ENCODE peak calls at places on chromosome 5, in six cellular contexts. E, P, L, R, S and U are unnamed samples.

GRCh38 chr5:3126639-3127038 is 375.2 kb upstream of the IRX2 start:
- DNase-seq in E (no peak), P (no peak), L (no peak), R (no peak), S (no peak), U (no peak)

GRCh38 chr5:66122379-66123034 is 21.6 kb upstream of the SREK1 start:
- DNase-seq in E (no peak), P (no peak), L (no peak), R (no peak), S (no peak), U (peak)

GRCh38 chr5:79448336-79448735 is 65.6 kb downstream of the HOMER1 start:
- DNase-seq in E (no peak), P (no peak), L (no peak), R (no peak), S (no peak), U (no peak)

GRCh38 chr5:16869821-16870796 is 66.0 kb downstream of the MYO10 start:
- DNase-seq in E (no peak), P (no peak), L (no peak), R (no peak), S (no peak), U (no peak)

GRCh38 chr5:141319202-141319601 is 1.4 kb downstream of the TAF7 start:
- DNase-seq in E (no peak), P (no peak), L (no peak), R (no peak), S (no peak), U (no peak)

GRCh38 chr5:14743601-14744295 is 79.2 kb downstream of the OTULIN start:
- DNase-seq in E (no peak), P (no peak), L (no peak), R (no peak), S (no peak), U (peak)

GRCh38 chr5:53362521-53362941 is 117.9 kb upstream of the FST start:
- DNase-seq in E (peak), P (no peak), L (no peak), R (no peak), S (no peak), U (peak)

GRCh38 chr5:14685757-14686156 is 21.2 kb downstream of the OTULIN start:
- DNase-seq in E (peak), P (peak), L (no peak), R (peak), S (no peak), U (peak)

GRCh38 chr5:62214701-62215100 is 91.3 kb upstream of the KIF2A start:
- DNase-seq in E (no peak), P (no peak), L (no peak), R (no peak), S (no peak), U (no peak)

GRCh38 chr5:149437369-149438040 is 58.4 kb upstream of the IL17B start:
- DNase-seq in E (no peak), P (no peak), L (no peak), R (no peak), S (no peak), U (no peak)

GRCh38 chr5:130021000-130021399 is 116.7 kb downstream of the CHSY3 start:
- DNase-seq in E (no peak), P (no peak), L (no peak), R (no peak), S (no peak), U (no peak)

GRCh38 chr5:130023604-130024003 is 119.3 kb downstream of the CHSY3 start:
- DNase-seq in E (no peak), P (no peak), L (no peak), R (no peak), S (no peak), U (peak)

DNA sequence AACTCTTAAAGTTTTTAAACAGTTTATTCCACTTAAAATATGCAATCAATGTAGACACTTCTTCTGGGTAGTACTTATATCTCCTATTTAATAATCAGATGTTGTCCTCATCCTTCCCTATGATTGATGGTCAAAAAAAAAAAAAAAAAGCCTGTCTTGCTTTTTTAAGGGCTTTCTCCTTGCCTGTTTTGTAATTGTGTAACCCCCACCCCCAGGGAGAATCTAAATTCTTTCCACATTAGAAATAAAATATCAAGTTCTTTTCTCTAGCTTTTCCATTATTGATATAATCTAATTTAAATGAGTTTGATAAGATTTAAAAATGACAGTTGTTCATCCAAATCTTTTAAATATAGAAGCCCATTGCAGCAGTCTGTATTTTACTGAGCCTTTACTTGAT is 119.7 kb downstream of the CHSY3 start:
- DNase-seq in E (no peak), P (no peak), L (no peak), R (no peak), S (no peak), U (no peak)
- TF ChIP-seq MAX in E (no peak), P (no peak), L (no peak), R (no peak), S (no peak), U (no peak)

GRCh38 chr5:96952946-96953730 is 17.3 kb downstream of the LNPEP start:
- DNase-seq in E (no peak), P (no peak), L (no peak), R (no peak), S (no peak), U (no peak)

GRCh38 chr5:96961053-96961452 is 25.2 kb downstream of the LNPEP start:
- DNase-seq in E (no peak), P (no peak), L (no peak), R (no peak), S (no peak), U (no peak)

GRCh38 chr5:96952118-96952750 is 16.4 kb downstream of the LNPEP start:
- DNase-seq in E (no peak), P (no peak), L (no peak), R (no peak), S (no peak), U (no peak)

GRCh38 chr5:96958977-96959376 is 23.1 kb downstream of the LNPEP start:
- DNase-seq in E (no peak), P (no peak), L (no peak), R (peak), S (no peak), U (no peak)

DNA sequence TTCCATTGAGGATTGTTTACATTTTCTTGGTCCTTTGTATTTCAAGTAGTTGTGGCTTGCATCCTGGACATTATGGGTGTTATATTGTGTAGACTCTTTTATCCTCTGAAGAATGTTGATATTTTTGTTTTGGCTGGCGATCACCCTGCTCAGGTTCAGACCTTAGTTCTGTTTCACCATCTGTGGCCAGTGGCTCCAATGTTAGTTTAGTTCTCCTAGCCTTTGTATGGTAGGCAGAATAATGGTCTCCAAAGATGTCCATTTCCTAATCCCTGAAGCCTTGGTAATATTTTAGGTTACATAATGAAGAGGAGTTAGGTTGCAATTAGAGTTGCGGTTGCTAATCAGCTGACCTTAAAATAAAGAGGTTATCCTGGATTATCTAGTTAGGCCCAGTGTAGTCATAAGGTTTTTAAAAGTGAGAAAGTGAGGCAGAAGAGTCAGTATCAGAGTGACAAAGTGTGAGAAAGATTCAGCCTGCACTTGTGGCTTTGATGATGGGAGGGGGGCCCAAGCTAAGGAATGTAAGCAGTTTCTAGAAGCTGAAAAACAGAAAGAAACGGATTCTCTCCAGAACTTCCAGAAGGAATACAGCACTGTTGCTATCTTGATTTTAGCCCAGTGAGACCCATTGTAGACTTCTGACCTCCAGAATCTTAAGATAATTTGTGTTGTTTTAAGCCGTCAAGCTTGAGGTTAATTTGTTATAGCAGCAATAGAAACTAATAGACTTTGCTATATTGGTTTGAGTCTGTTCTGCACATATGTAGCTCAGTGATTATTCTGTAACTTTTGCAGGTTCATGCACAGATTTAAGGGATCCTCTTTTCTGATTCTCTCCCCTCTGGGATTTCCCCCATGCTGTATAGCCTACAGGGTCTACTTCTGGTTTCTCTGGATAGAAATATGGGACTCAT is 21.5 kb downstream of the LNPEP start:
- DNase-seq in E (no peak), P (no peak), L (no peak), R (no peak), S (no peak), U (no peak)
- TF ChIP-seq JUN in E (no peak), P (no peak), L (no peak), R (no peak), S (no peak), U (no peak)

GRCh38 chr5:40995816-40996586 is 75.1 kb downstream of the MROH2B start:
- DNase-seq in E (no peak), P (no peak), L (no peak), R (no peak), S (no peak), U (no peak)
- TF ChIP-seq MAX in E (no peak), P (no peak), L (no peak), R (no peak), S (no peak), U (no peak)

GRCh38 chr5:83633285-83633684 is 87.4 kb downstream of the HAPLN1 start:
- DNase-seq in E (no peak), P (no peak), L (no peak), R (no peak), S (no peak), U (no peak)

GRCh38 chr5:83632874-83633273 is 87.8 kb downstream of the HAPLN1 start:
- DNase-seq in E (no peak), P (no peak), L (no peak), R (no peak), S (no peak), U (peak)

GRCh38 chr5:83636141-83636540 is 84.5 kb downstream of the HAPLN1 start:
- DNase-seq in E (no peak), P (no peak), L (no peak), R (no peak), S (no peak), U (no peak)
- TF ChIP-seq JUN in E (no peak), P (no peak), L (no peak), R (no peak), S (no peak), U (no peak)